ENCODE peak calls at places on chromosome X, in ten cellular contexts. N is Karpas-422; H is GM12878; E is mesendoderm; Q is HCT116; O is tibial nerve; V is mammary epithelial cell; R is effector memory CD4-positive, alpha-beta T cell; K is tibial artery; M is right cardiac atrium. U is an unnamed sample.
A peak's percentile ranks its signal among the peaks of the same experiment; 100 is the strongest.

GRCh38 chrX:139204903-139205667 is 325.5 kb upstream of the F9 start:
- DNase-seq in E (peak; percentile 82), Q (no peak), K (no peak), R (no peak), V (peak; percentile 4), H (no peak), M (peak; percentile 16), O (no peak), N (no peak), U (no peak)

GRCh38 chrX:11629593-11630211 is 36.0 kb downstream of the ARHGAP6 start:
- DNase-seq in M (peak; percentile 38), K (peak; percentile 64), N (no peak), V (peak; percentile 43), Q (no peak), O (peak; percentile 11), E (peak; percentile 10), H (no peak), R (no peak), U (no peak)

GRCh38 chrX:27840881-27841280 is 33.1 kb downstream of the MAGEB10 start:
- DNase-seq in K (no peak), H (no peak), V (no peak), Q (no peak), E (peak; percentile 48), N (no peak), O (no peak), R (no peak), M (no peak), U (no peak)

GRCh38 chrX:25968920-25969319 is 169.2 kb upstream of the MAGEB18 start:
- DNase-seq in N (peak; percentile 75), V (no peak), M (no peak), H (no peak), O (no peak), Q (no peak), R (no peak), E (peak; percentile 68), K (no peak), U (peak; percentile 2)

GRCh38 chrX:134171661-134172587 is 65.1 kb upstream of the CCDC160 start:
- DNase-seq in V (no peak), N (no peak), H (no peak), K (no peak), Q (no peak), E (peak; percentile 84), R (no peak), O (peak; percentile 28), M (peak; percentile 31), U (no peak)

GRCh38 chrX:95949588-95949987 is 735.1 kb upstream of the DIAPH2 start:
- DNase-seq in E (no peak), V (no peak), O (no peak), Q (no peak), K (no peak), R (no peak), M (no peak), H (no peak), N (no peak), U (no peak)

GRCh38 chrX:133939655-133940054 is 45.7 kb downstream of the GPC3 start:
- DNase-seq in Q (no peak), V (no peak), H (no peak), O (no peak), R (no peak), K (no peak), N (no peak), E (no peak), M (no peak), U (no peak)

GRCh38 chrX:64093761-64094160 is 111.7 kb downstream of the AMER1 start:
- DNase-seq in N (peak; percentile 54), V (no peak), M (no peak), R (no peak), Q (no peak), O (no peak), H (no peak), E (peak; percentile 86), K (no peak), U (no peak)

GRCh38 chrX:53831662-53832635 is 145.4 kb upstream of the HUWE1 start:
- DNase-seq in K (no peak), H (peak; percentile 40), O (peak; percentile 10), V (peak; percentile 41), Q (peak; percentile 28), N (peak; percentile 73), M (no peak), R (peak; percentile 7), E (peak; percentile 69), U (peak; percentile 7)

GRCh38 chrX:145609951-145610511 is 207.6 kb upstream of the SLITRK2 start:
- DNase-seq in V (peak; percentile 0), K (no peak), O (no peak), N (no peak), Q (no peak), E (no peak), H (no peak), M (no peak), R (no peak), U (no peak)

GRCh38 chrX:153539171-153539978 is 21.9 kb downstream of the ATP2B3 start:
- DNase-seq in N (peak; percentile 85), E (peak; percentile 64), Q (peak; percentile 24), V (peak; percentile 30), K (peak; percentile 70), M (peak; percentile 63), R (peak; percentile 27), H (no peak), O (peak; percentile 48), U (peak; percentile 39)

GRCh38 chrX:109959356-109959871 is 43.5 kb upstream of the TMEM164 start:
- DNase-seq in O (no peak), K (no peak), Q (no peak), N (no peak), H (no peak), R (no peak), E (no peak), M (no peak), V (no peak), U (no peak)

DNA sequence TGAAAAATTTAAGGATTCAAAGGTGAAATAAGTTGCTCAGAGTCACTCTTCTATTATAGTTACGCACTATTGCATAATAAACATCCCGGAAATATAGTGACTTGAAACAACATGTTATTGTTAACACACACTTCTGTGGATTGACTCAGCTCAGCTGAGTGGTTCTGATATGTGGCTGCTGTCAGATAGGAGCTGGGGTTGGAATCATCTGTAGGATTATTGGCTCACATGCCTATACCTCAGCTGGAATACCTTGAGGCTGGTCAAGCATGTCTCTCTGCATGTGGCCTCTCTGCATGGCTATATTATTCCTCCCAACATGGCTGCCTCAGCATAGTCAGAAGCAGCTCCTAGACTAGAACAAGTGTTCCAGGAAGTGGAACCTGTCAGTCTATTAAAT is 486.7 kb upstream of the MAGEB2 start:
- DNase-seq in N (no peak), H (no peak), O (no peak), V (peak; percentile 45), Q (no peak), K (no peak), E (no peak), M (no peak), R (no peak), U (no peak)
- H3K4me1 ChIP-seq in N (no peaks in the 10 kb centered on the region), H (no peaks in the 10 kb centered on the region), O (no peaks in the 10 kb centered on the region), V (peaks cover 3% of the 10 kb centered on the region), Q (no peaks in the 10 kb centered on the region), K (no peaks in the 10 kb centered on the region), E (no peaks in the 10 kb centered on the region), M (no peaks in the 10 kb centered on the region), R (no peaks in the 10 kb centered on the region), U (no peaks in the 10 kb centered on the region)

DNA sequence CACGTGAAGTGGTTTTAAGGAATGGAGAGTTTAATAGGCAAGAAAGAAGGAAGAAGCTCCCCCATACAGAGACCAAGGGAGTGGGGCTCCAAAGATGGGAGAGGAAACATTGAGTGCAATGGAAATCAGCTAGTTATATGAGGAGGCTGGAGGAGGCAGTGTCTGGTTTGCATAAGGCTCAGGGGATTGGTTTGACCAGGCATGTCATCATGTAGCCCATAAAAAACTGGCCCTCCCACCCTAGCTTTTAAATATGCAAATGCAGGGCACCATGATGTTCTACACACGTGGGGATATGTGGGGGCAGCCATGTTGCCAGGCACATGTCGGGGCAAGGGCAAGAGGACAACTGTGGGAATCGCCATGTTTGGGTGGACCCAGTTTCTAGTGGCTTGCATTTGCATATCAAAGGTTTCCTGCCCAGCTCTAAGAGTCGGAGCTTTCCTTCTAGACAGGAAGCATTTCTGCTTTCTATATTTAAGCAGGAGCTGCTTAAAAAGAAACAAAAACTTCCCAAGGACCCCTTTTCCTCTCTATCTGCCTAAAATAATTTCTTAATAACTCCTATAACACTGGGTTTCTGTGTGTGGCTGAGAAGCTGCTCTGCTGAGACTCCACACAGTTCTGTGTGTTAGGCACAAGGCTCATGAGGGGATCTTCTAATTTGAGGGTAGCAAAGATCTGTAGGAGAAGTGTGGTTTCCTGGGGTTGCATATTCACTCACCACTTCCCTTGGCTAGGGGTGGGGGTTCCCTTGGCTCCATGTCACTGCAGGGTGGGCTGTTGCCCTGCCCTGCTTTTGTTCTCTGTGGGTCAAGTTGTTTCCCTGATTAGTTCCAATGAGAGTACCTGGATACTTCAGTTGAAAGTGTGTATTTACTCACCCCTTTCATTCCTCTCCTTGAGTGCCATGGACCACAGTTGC is 113.5 kb downstream of the VSIG4 start:
- DNase-seq in Q (no peak), E (no peak), V (no peak), K (no peak), H (peak; percentile 48), M (no peak), N (peak; percentile 68), O (no peak), R (peak; percentile 20), U (no peak)
- H3K4me1 ChIP-seq in Q (peaks cover 40% of the 10 kb centered on the region), E (no peaks in the 10 kb centered on the region), V (peaks cover 8% of the 10 kb centered on the region), K (no peaks in the 10 kb centered on the region), H (peaks cover 6% of the 10 kb centered on the region), M (no peaks in the 10 kb centered on the region), N (peaks cover 12% of the 10 kb centered on the region), O (no peaks in the 10 kb centered on the region), R (peaks cover 19% of the 10 kb centered on the region), U (peaks cover 19% of the 10 kb centered on the region)

DNA sequence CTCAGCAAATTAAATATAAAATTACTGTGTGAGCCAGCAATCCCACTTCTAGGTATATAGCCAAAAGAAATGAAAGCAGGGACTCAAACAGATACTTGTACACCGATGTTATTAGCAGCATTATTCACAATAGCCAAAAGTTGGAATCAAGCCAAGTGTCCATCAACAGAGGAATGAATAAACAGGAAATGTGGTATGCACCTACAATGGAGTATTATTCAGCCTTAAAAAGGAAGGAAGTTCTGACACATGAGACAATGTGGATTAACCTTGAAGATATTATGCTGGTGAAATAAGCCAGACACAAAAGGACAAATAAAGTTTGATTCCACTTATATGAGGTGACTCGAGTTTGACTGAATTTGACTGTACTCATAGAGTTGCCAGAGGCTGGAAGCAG is 108.3 kb upstream of the DUSP21 start:
- DNase-seq in N (no peak), Q (no peak), O (no peak), V (no peak), E (no peak), H (no peak), R (no peak), K (no peak), M (no peak), U (no peak)
- H3K4me1 ChIP-seq in N (no peaks in the 10 kb centered on the region), Q (no peaks in the 10 kb centered on the region), O (no peaks in the 10 kb centered on the region), V (no peaks in the 10 kb centered on the region), E (no peaks in the 10 kb centered on the region), H (no peaks in the 10 kb centered on the region), R (no peaks in the 10 kb centered on the region), K (no peaks in the 10 kb centered on the region), M (no peaks in the 10 kb centered on the region), U (no peaks in the 10 kb centered on the region)

GRCh38 chrX:2409796-2410195 is 91.0 kb downstream of the DHRSX start:
- DNase-seq in E (no peak), Q (no peak), R (no peak), N (no peak), H (no peak), O (no peak), V (no peak), M (no peak), K (no peak), U (no peak)
- H3K4me1 ChIP-seq in E (no peaks in the 10 kb centered on the region), Q (peaks cover 26% of the 10 kb centered on the region), R (no peaks in the 10 kb centered on the region), N (no peaks in the 10 kb centered on the region), H (no peaks in the 10 kb centered on the region), O (no peaks in the 10 kb centered on the region), V (no peaks in the 10 kb centered on the region), M (no peaks in the 10 kb centered on the region), K (no peaks in the 10 kb centered on the region), U (no peaks in the 10 kb centered on the region)

U was measured in CD4-positive, CD25-positive, alpha-beta regulatory T cell.